ENCODE peak calls at places on chromosomes 13 and 19, in nine cellular contexts. W is thyroid gland, F is mucosa of descending colon, N is cardiac muscle cell, L is ovary, E is tibial artery, X is IMR-90, B is transverse colon, R is ascending aorta. I is an unnamed sample. For H3K36me3, the result is how much of the 10 kb centered on the place peaks cover.

GRCh38 chr19:14603990-14604387 is 21.1 kb downstream of the CLEC17A start:
- DNase-seq in N (no peak), W (no peak), F (no peak), B (no peak), L (no peak), X (no peak), R (no peak), E (no peak), I (peak)

GRCh38 chr19:3457531-3458228 is 22.6 kb downstream of the SMIM24 start:
- DNase-seq in B (no peak), L (no peak), X (no peak), R (no peak), N (peak), W (no peak), F (no peak), E (peak), I (no peak)

GRCh38 chr19:20863176-20863575 is 59.9 kb upstream of the ZNF85 start:
- DNase-seq in X (no peak), R (no peak), W (no peak), F (no peak), L (no peak), N (no peak), E (no peak), B (no peak), I (no peak)

GRCh38 chr13:61706899-61707298 is 291.2 kb upstream of the PCDH20 start:
- DNase-seq in L (no peak), X (no peak), N (no peak), E (no peak), R (no peak), F (no peak), W (no peak), B (no peak), I (no peak)

GRCh38 chr19:2523630-2524311 is 47.8 kb downstream of the GADD45B start:
- DNase-seq in F (no peak), X (peak), E (no peak), W (no peak), L (no peak), R (peak), B (no peak), N (peak), I (no peak)

GRCh38 chr13:59671853-59672252 is 491.9 kb downstream of the DIAPH3 start:
- DNase-seq in F (no peak), B (no peak), X (no peak), E (no peak), W (no peak), R (no peak), L (no peak), N (peak), I (no peak)

GRCh38 chr19:22617614-22618325 is 16.4 kb upstream of the ZNF492 start:
- DNase-seq in B (no peak), R (no peak), L (peak), E (peak), W (peak), X (no peak), F (no peak), N (no peak), I (no peak)

GRCh38 chr19:58568731-58569130 is 4.4 kb downstream of the MZF1 start:
- DNase-seq in R (no peak), N (no peak), B (peak), F (peak), L (peak), W (no peak), E (peak), X (no peak), I (no peak)

GRCh38 chr13:21911916-21912315 is 241.0 kb downstream of the FGF9 start:
- DNase-seq in R (no peak), F (no peak), E (no peak), B (no peak), X (no peak), W (no peak), N (no peak), L (no peak), I (no peak)

GRCh38 chr13:66077286-66077685 is 1152.8 kb downstream of the PCDH9 start:
- DNase-seq in B (no peak), R (no peak), X (no peak), E (no peak), N (no peak), F (no peak), L (no peak), W (no peak), I (no peak)

GRCh38 chr19:44954278-44954648 is 917 bp upstream of the CLPTM1 start:
- DNase-seq in R (no peak), X (no peak), N (no peak), B (no peak), E (no peak), W (no peak), F (no peak), L (no peak), I (no peak)

GRCh38 chr13:64675256-64675892 is 2554.8 kb downstream of the PCDH9 start:
- DNase-seq in W (no peak), E (no peak), N (peak), R (no peak), L (no peak), X (peak), F (no peak), B (no peak), I (no peak)

GRCh38 chr13:76440568-76440967 is 445.6 kb downstream of the KCTD12 start:
- DNase-seq in X (no peak), E (no peak), R (no peak), N (no peak), F (no peak), L (no peak), B (no peak), W (no peak), I (peak)

GRCh38 chr19:2703077-2703437 is 563 bp upstream of the GNG7 start:
- DNase-seq in B (no peak), N (no peak), X (no peak), E (no peak), R (no peak), F (no peak), W (no peak), L (no peak), I (no peak)

GRCh38 chr13:29428310-29428991 is 167.0 kb downstream of the SLC7A1 start:
- DNase-seq in B (no peak), R (peak), F (no peak), W (peak), L (peak), X (no peak), E (no peak), N (peak), I (no peak)

GRCh38 chr19:38673030-38673429 is 25.6 kb downstream of the ACTN4 start:
- DNase-seq in E (no peak), B (no peak), R (no peak), F (no peak), L (no peak), N (no peak), W (no peak), X (no peak), I (no peak)

GRCh38 chr19:42942187-42942789 is 5.3 kb upstream of the PSG7 start:
- DNase-seq in W (no peak), F (peak), E (no peak), N (no peak), R (no peak), L (no peak), B (no peak), X (peak), I (no peak)

GRCh38 chr19:868458-869244 is 9.2 kb downstream of the CFD start:
- DNase-seq in E (no peak), B (no peak), F (no peak), W (no peak), X (no peak), L (no peak), R (no peak), N (no peak), I (no peak)

GRCh38 chr13:50684366-50684765 is 159.1 kb downstream of the DLEU7 start:
- DNase-seq in X (no peak), R (no peak), L (no peak), E (peak), F (peak), B (peak), W (no peak), N (no peak), I (no peak)

GRCh38 chr13:78753457-78753856 is 94.5 kb upstream of the OBI1 start:
- DNase-seq in N (no peak), W (no peak), B (no peak), L (no peak), X (no peak), F (no peak), R (no peak), E (no peak), I (no peak)

GRCh38 chr19:19145281-19145999 is 7.2 kb upstream of the TMEM161A start:
- DNase-seq in W (no peak), E (no peak), F (no peak), L (no peak), X (no peak), N (no peak), R (no peak), B (no peak), I (no peak)
- H3K4me3 ChIP-seq in W (no peak), E (peak), F (no peak), L (no peak), X (no peak), N (no peak), R (peak), B (no peak), I (no peak)

GRCh38 chr19:36051236-36051635 is 2.8 kb downstream of the THAP8 start:
- DNase-seq in B (no peak), R (no peak), E (no peak), W (no peak), N (no peak), F (no peak), L (no peak), X (no peak), I (no peak)
- TF ChIP-seq CTCF in B (no peak), R (no peak), E (no peak), W (no peak), N (peak), F (no peak), L (no peak), X (peak), I (peak)

DNA sequence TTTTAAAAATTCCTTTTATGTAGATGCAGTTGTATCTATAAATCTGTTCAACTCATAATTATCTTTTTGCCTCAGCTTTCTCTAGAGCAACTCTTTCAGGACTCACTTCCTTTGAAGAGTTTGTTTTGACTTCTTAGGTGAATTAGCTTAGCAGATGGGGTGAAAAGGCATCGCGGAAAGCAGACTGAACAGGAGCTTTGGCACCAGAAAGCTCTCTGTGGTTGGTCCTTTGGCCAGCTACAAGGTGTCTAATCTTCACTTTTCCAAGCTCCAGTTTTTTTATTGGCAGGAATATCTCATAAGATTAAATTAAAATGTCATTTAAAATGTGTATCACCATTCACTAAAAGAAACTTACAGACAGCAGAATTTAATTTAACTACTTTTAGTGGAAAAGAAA is 60.7 kb upstream of the KLF12 start:
- DNase-seq in R (no peak), E (no peak), W (no peak), L (no peak), F (no peak), N (no peak), X (no peak), B (no peak), I (no peak)
- H3K36me3 ChIP-seq in R (under half), E (under half), W (under half), L (under half), F (under half), N (under half), X (under half), B (under half), I (under half)

DNA sequence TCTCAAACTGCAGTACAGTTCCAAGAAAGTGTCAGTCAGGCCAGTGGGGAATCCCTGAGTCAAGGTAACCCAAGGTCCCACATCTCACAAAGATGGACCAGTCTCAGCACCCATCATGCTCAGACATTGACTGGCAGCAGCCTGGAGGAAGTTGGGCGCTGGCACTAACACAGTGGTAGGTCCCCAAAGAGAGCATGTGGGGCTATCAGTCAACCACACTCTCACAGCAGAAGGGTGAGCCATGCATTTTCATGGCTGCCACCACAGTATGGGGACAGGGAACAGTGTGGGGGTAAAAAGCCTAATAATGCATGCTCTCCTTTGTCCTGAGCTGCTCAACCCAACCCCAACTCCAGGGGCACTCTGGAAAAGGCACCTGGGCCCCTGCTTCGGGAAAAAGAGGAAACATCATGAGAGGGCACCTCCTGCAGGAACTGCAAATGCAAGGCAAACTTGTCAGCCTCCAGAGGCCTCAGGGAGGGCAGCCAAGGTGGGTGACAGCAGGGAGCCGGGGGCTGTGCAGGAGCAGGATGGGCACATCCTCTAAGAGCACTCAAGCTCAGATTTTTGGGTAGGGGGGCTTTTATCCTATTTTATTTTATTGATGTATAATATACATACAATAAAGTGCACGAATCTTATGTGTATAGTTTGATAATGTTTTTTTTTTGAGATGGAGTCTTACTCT is 9.5 kb upstream of the PLEKHF1 start:
- DNase-seq in W (no peak), X (no peak), R (no peak), B (no peak), F (no peak), N (no peak), E (no peak), L (no peak), I (no peak)
- H3K4me3 ChIP-seq in W (no peak), X (no peak), R (no peak), B (no peak), F (no peak), N (no peak), E (no peak), L (no peak), I (no peak)

DNA sequence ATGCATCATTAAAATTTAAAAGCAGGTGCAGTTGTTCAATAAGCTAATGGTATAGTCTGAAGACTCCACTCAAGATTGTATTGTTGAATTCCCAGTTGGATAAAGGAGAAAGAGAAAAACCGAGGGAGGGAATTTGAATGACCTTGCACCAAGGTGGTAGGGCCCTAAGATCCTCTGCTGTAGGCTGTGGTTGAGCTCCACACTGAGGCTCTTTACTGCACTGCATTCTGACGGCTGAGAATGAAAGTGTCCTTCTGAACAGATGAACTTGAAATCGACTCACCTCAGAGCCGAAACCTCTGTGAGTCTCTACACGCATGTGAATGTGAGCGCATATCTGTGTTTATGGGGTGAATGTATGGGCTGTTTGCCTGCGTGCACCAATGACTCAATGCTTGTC is 388.9 kb upstream of the DACH1 start:
- DNase-seq in X (no peak), N (peak), L (no peak), E (no peak), R (no peak), W (peak), B (peak), F (peak), I (no peak)
- TF ChIP-seq CTCF in X (no peak), N (no peak), L (no peak), E (no peak), R (no peak), W (no peak), B (peak), F (peak), I (peak)

GRCh38 chr19:49831592-49831991 is 13.5 kb downstream of the MED25 start:
- DNase-seq in L (no peak), X (no peak), E (no peak), N (no peak), R (no peak), B (no peak), F (no peak), W (no peak), I (no peak)
- H3K36me3 ChIP-seq in L (under half), X (half or more), E (half or more), N (under half), R (half or more), B (under half), F (under half), W (half or more), I (under half)

DNA sequence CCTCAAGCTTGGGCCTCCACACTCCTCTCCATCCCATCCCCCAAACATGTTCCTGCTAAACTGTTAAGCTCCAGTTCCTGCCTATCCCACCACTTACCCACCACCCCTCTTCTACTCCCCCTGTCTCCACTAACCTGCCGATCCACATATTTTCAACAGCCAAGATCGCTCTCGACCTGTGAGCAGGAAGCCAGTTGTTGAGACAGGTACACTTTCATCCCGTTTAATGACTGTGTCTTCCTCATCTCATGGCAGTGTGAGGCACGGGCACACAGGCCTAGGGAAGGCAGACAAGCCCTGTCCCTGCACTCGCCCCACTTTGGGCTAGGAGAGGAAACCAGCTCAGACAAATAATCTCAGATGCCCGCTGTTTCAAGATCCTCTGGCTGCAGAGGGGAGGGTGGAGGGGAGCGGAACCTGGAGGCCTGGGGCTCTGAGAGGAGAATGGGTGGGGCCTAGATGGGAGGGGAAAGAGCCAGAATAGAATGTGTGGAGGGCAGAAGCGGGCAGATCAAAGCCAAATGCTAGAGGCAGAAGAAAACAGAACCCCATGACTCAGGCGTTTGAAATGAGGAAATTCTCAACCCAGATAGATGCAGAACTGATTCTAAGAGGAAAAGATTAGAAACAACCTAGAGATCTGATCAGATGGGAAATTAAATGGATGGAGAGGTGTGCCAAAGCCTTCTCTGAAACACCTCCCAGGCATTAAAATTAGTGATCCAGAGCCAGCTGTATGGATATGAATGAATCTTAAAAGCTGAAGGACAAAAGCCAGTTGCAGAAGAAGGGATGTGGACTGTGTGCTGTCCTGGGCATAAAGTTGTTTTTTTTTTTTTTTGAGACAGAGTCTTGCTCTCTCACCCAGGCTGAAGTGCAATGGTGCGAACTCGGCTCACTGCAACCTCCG is 16.9 kb upstream of the CYP2S1 start:
- DNase-seq in E (peak), N (peak), W (peak), F (peak), B (peak), R (no peak), L (peak), X (peak), I (no peak)
- H3K4me3 ChIP-seq in E (no peak), N (no peak), W (no peak), F (no peak), B (no peak), R (peak), L (no peak), X (no peak), I (no peak)

DNA sequence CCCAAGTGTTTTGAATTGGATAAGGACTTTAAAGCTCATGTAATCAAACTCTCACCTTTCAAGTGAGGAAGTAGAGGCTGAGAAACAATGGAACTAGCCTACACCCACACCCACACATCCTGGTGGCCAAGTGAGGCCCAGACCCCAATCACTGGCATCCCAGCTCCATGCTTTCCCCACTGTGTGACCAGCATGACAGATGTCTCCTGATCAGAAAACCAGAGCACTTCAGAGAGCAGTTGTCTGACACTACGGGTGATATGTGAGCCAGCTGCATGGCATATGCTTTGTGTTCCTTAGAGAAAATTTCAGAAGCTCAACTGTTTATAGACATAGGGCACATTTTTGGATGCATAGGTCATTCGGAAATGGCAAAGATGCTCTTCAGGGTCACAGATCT is 315.2 kb downstream of the NDFIP2 start:
- DNase-seq in B (no peak), R (no peak), X (no peak), W (no peak), N (no peak), L (no peak), E (no peak), F (no peak), I (no peak)
- TF ChIP-seq CTCF in B (no peak), R (no peak), X (no peak), W (no peak), N (no peak), L (no peak), E (no peak), F (no peak), I (no peak)

I was measured in GM06990.